ENCODE peak calls at places on chromosome 21, in eight cellular contexts. B is BE2C; Y is activated CD4-positive, CD25-positive, alpha-beta regulatory T cell; Z is caudate nucleus; U is activated effector memory CD4-positive, alpha-beta T cell treated with anti-CD3 and anti-CD28 coated beads, Interleukin-2, amount 50 U/mL, for 16 hours; J is effector CD4-positive, alpha-beta T cell; A is activated T-cell treated with anti-CD3 and anti-CD28 coated beads for 1 hour; W is activated T-helper 9 cell treated with anti-CD3 and anti-CD28 coated beads, Interleukin-2, amount 50 U/mL, for 16 hours. I is an unnamed sample.

GRCh38 chr21:25501996-25502665 is 105.2 kb downstream of the MRPL39 start:
- DNase-seq in W (peak), B (no peak), A (no peak), J (no peak), Y (no peak), U (peak), Z (no peak), I (no peak)

GRCh38 chr21:42336065-42336464 is 14.7 kb downstream of the TFF2 start:
- DNase-seq in W (no peak), U (no peak), Z (no peak), Y (no peak), J (no peak), A (no peak), B (no peak), I (no peak)

GRCh38 chr21:37548521-37548981 is 182.0 kb downstream of the DYRK1A start:
- DNase-seq in A (no peak), Y (no peak), W (no peak), Z (no peak), U (no peak), B (no peak), J (no peak), I (no peak)

GRCh38 chr21:41630249-41630648 is 122.3 kb upstream of the TMPRSS2 start:
- DNase-seq in Z (no peak), U (no peak), W (no peak), Y (no peak), A (no peak), J (no peak), B (no peak), I (no peak)

GRCh38 chr21:45887788-45888187 is 93.8 kb upstream of the COL6A1 start:
- DNase-seq in U (peak), W (no peak), Z (no peak), B (peak), Y (no peak), J (no peak), A (no peak), I (no peak)

GRCh38 chr21:15221799-15222386 is 157.1 kb upstream of the NRIP1 start:
- DNase-seq in U (no peak), W (no peak), Z (no peak), B (peak), J (no peak), A (no peak), Y (no peak), I (no peak)

GRCh38 chr21:38839683-38840286 is 34.1 kb downstream of the ETS2 start:
- DNase-seq in A (no peak), Y (no peak), Z (no peak), J (no peak), B (no peak), W (no peak), U (no peak), I (no peak)

GRCh38 chr21:42147386-42148020 is 71.4 kb upstream of the ABCG1 start:
- DNase-seq in A (no peak), J (no peak), Y (no peak), W (no peak), B (no peak), Z (no peak), U (peak), I (no peak)

GRCh38 chr21:16194851-16195251 is 465.1 kb downstream of the USP25 start:
- DNase-seq in B (no peak), A (no peak), Z (no peak), U (no peak), W (no peak), Y (no peak), J (no peak), I (peak)

GRCh38 chr21:40706806-40707205 is 140.2 kb downstream of the DSCAM start:
- DNase-seq in U (no peak), Y (no peak), B (no peak), A (no peak), W (no peak), Z (no peak), J (no peak), I (no peak)

GRCh38 chr21:28657576-28657975 is 335.1 kb downstream of the LTN1 start:
- DNase-seq in W (no peak), A (no peak), J (no peak), B (no peak), U (no peak), Y (no peak), Z (no peak), I (no peak)

GRCh38 chr21:45323487-45324380 is 36.0 kb upstream of the POFUT2 start:
- DNase-seq in Y (no peak), B (peak), U (no peak), A (no peak), W (no peak), Z (no peak), J (no peak), I (no peak)

GRCh38 chr21:38293765-38294164 is 37.0 kb downstream of the KCNJ15 start:
- DNase-seq in J (no peak), B (no peak), A (no peak), U (no peak), Z (no peak), W (no peak), Y (no peak), I (no peak)

GRCh38 chr21:33791058-33791457 is 124.5 kb downstream of the ATP5PO start:
- DNase-seq in U (no peak), J (no peak), W (no peak), B (no peak), A (no peak), Y (no peak), Z (no peak), I (no peak)

GRCh38 chr21:26717146-26717739 is 128.0 kb downstream of the ADAMTS1 start:
- DNase-seq in A (no peak), B (no peak), W (no peak), Y (no peak), J (no peak), U (no peak), Z (no peak), I (no peak)

GRCh38 chr21:42674351-42674940 is 21.0 kb downstream of the PDE9A start:
- DNase-seq in B (peak), U (no peak), J (no peak), Y (no peak), Z (no peak), A (no peak), W (no peak), I (no peak)

GRCh38 chr21:44880762-44881585 is 7.5 kb upstream of the PTTG1IP start:
- DNase-seq in B (no peak), A (no peak), Y (no peak), W (no peak), Z (no peak), J (no peak), U (no peak), I (no peak)

GRCh38 chr21:15729674-15730483 is at the start of gene USP25:
- DNase-seq in J (peak), Y (peak), B (peak), Z (peak), W (peak), A (peak), U (peak), I (peak)

GRCh38 chr21:42002421-42002958 is 7.7 kb downstream of the ZBTB21 start:
- DNase-seq in Y (peak), J (peak), U (peak), Z (no peak), B (no peak), A (peak), W (peak), I (no peak)

GRCh38 chr21:45336870-45337269 is 49.2 kb upstream of the POFUT2 start:
- DNase-seq in W (no peak), U (no peak), B (peak), Z (no peak), J (no peak), Y (no peak), A (no peak), I (no peak)

GRCh38 chr21:44498965-44499560 is 40.9 kb downstream of the KRTAP10-1 start:
- DNase-seq in Z (no peak), U (no peak), J (no peak), A (no peak), Y (no peak), B (no peak), W (no peak), I (no peak)

GRCh38 chr21:18545908-18546307 is 142.3 kb upstream of the TMPRSS15 start:
- DNase-seq in Y (no peak), U (no peak), Z (no peak), A (no peak), B (no peak), J (no peak), W (no peak), I (no peak)

GRCh38 chr21:31874817-31875216 is 2.0 kb downstream of the HUNK start:
- DNase-seq in J (no peak), B (no peak), A (no peak), Y (no peak), W (no peak), Z (no peak), U (no peak), I (no peak)

GRCh38 chr21:34724131-34724856 is 55.5 kb downstream of the CLIC6 start:
- DNase-seq in J (no peak), U (no peak), W (no peak), B (no peak), A (no peak), Z (no peak), Y (no peak), I (no peak)

GRCh38 chr21:38413958-38414506 is 84.2 kb downstream of the ERG start:
- DNase-seq in A (no peak), W (no peak), J (no peak), Y (no peak), U (no peak), B (no peak), Z (no peak), I (no peak)

GRCh38 chr21:9837946-9838801 is 683.2 kb upstream of the TPTE start:
- DNase-seq in A (no peak), B (no peak), U (no peak), J (no peak), Y (no peak), Z (no peak), W (no peak), I (no peak)

GRCh38 chr21:33075128-33075527 is 5.2 kb downstream of the OLIG1 start:
- DNase-seq in W (no peak), Z (no peak), B (no peak), Y (no peak), A (no peak), J (no peak), U (no peak), I (no peak)

GRCh38 chr21:37155216-37155615 is 82.2 kb downstream of the TTC3 start:
- DNase-seq in J (no peak), Y (no peak), W (no peak), Z (no peak), B (no peak), A (no peak), U (no peak), I (no peak)

GRCh38 chr21:26801524-26801923 is 43.7 kb downstream of the ADAMTS1 start:
- DNase-seq in Y (no peak), W (no peak), B (no peak), Z (no peak), A (no peak), J (no peak), U (no peak), I (no peak)

GRCh38 chr21:44370771-44371410 is 17.5 kb downstream of the TRPM2 start:
- DNase-seq in J (no peak), Y (no peak), A (no peak), U (no peak), Z (no peak), W (no peak), B (no peak), I (no peak)

GRCh38 chr21:29077651-29078090 is 4.2 kb upstream of the CCT8 start:
- DNase-seq in U (peak), Y (no peak), J (no peak), Z (no peak), A (no peak), B (no peak), W (no peak), I (no peak)

GRCh38 chr21:33968082-33968997 is 52.7 kb upstream of the ATP5PO start:
- DNase-seq in Z (no peak), U (no peak), A (no peak), Y (no peak), W (no peak), J (no peak), B (peak), I (no peak)

GRCh38 chr21:42672699-42673458 is 19.5 kb downstream of the PDE9A start:
- DNase-seq in Z (no peak), J (no peak), W (no peak), B (no peak), U (no peak), Y (no peak), A (no peak), I (no peak)

GRCh38 chr21:43686811-43687565 is 27.6 kb downstream of the RRP1B start:
- DNase-seq in U (peak), B (no peak), Z (no peak), A (no peak), J (no peak), Y (no peak), W (no peak), I (no peak)

GRCh38 chr21:34691396-34692032 is 22.7 kb downstream of the CLIC6 start:
- DNase-seq in Z (no peak), Y (no peak), B (no peak), W (no peak), A (no peak), U (no peak), J (no peak), I (no peak)

GRCh38 chr21:27674037-27674436 is 707.1 kb upstream of the ADAMTS5 start:
- DNase-seq in Y (no peak), W (no peak), Z (no peak), B (no peak), U (no peak), A (no peak), J (no peak), I (no peak)

GRCh38 chr21:31743712-31744111 is 11.8 kb upstream of the SCAF4 start:
- DNase-seq in Z (no peak), U (no peak), W (no peak), B (no peak), Y (no peak), J (no peak), A (no peak), I (no peak)

GRCh38 chr21:17613242-17613676 is 558 bp upstream of the BTG3 start:
- DNase-seq in U (no peak), Y (no peak), A (no peak), B (no peak), W (peak), Z (no peak), J (no peak), I (peak)